ENCODE peak calls at places on chromosome 21, in six cellular contexts. E is Panc1, U is pancreas, S is fibroblast of lung, H is A673, T is IMR-90. P is an unnamed sample. For H3K4me1 and H3K27me3, the result is how much of the 10 kb centered on the place peaks cover.

GRCh38 chr21:46063734-46064680 is 33.9 kb upstream of the COL6A2 start:
- DNase-seq in E (no peak), U (no peak), S (no peak), H (no peak), T (no peak), P (no peak)

GRCh38 chr21:39648879-39649278 is 36.1 kb downstream of the B3GALT5 start:
- DNase-seq in E (no peak), U (no peak), S (no peak), H (no peak), T (no peak), P (no peak)

GRCh38 chr21:35004289-35004688 is 44.8 kb downstream of the RUNX1 start:
- DNase-seq in E (no peak), U (no peak), S (no peak), H (no peak), T (no peak), P (no peak)

GRCh38 chr21:41377715-41378114 is 15.9 kb downstream of the MX2 start:
- DNase-seq in E (no peak), U (no peak), S (no peak), H (no peak), T (no peak), P (no peak)

GRCh38 chr21:33383056-33383888 is 19.9 kb upstream of the IFNGR2 start:
- DNase-seq in E (no peak), U (no peak), S (peak), H (no peak), T (peak), P (peak)

GRCh38 chr21:38839683-38840286 is 34.1 kb downstream of the ETS2 start:
- DNase-seq in E (no peak), U (no peak), S (peak), H (no peak), T (peak), P (peak)

GRCh38 chr21:37266515-37267221 is 466 bp downstream of the VPS26C start:
- DNase-seq in E (no peak), U (no peak), S (peak), H (peak), T (peak), P (peak)

GRCh38 chr21:25956993-25957714 is 213.4 kb downstream of the APP start:
- DNase-seq in E (no peak), U (no peak), S (peak), H (peak), T (peak), P (no peak)

GRCh38 chr21:46150491-46151121 is 4.8 kb downstream of the FTCD start:
- DNase-seq in E (no peak), U (no peak), S (no peak), H (no peak), T (no peak), P (no peak)

GRCh38 chr21:39282911-39283310 is 30.5 kb downstream of the BRWD1 start:
- DNase-seq in E (no peak), U (no peak), S (no peak), H (no peak), T (no peak), P (peak)

GRCh38 chr21:37915516-37915915 is 741 bp downstream of the KCNJ6 start:
- DNase-seq in E (no peak), U (no peak), S (no peak), H (no peak), T (no peak), P (no peak)

GRCh38 chr21:26964379-26964778 is 2.5 kb downstream of the ADAMTS5 start:
- DNase-seq in E (no peak), U (no peak), S (no peak), H (no peak), T (peak), P (no peak)

GRCh38 chr21:42031816-42032215 is 21.7 kb upstream of the ZBTB21 start:
- DNase-seq in E (no peak), U (no peak), S (no peak), H (no peak), T (no peak), P (no peak)

GRCh38 chr21:37873655-37874054 is 42.6 kb downstream of the KCNJ6 start:
- DNase-seq in E (no peak), U (no peak), S (peak), H (no peak), T (peak), P (no peak)

GRCh38 chr21:15774590-15774989 is 44.8 kb downstream of the USP25 start:
- DNase-seq in E (no peak), U (no peak), S (peak), H (no peak), T (peak), P (peak)

GRCh38 chr21:43368685-43369084 is 58.2 kb downstream of the SIK1 start:
- DNase-seq in E (no peak), U (no peak), S (no peak), H (no peak), T (no peak), P (no peak)

GRCh38 chr21:43367859-43368258 is 59.1 kb downstream of the SIK1 start:
- DNase-seq in E (no peak), U (no peak), S (no peak), H (no peak), T (no peak), P (no peak)

GRCh38 chr21:43370091-43370658 is 56.8 kb downstream of the SIK1 start:
- DNase-seq in E (no peak), U (no peak), S (peak), H (peak), T (peak), P (peak)

GRCh38 chr21:43369596-43370090 is 57.3 kb downstream of the SIK1 start:
- DNase-seq in E (no peak), U (no peak), S (no peak), H (no peak), T (no peak), P (no peak)

GRCh38 chr21:43369124-43369523 is 57.8 kb downstream of the SIK1 start:
- DNase-seq in E (no peak), U (no peak), S (peak), H (peak), T (peak), P (peak)
- H3K4me1 ChIP-seq in E (under half), U (under half), S (under half), H (under half), T (under half), P (under half)

GRCh38 chr21:44012474-44013379 is 618 bp downstream of the TRAPPC10 start:
- DNase-seq in E (no peak), U (peak), S (peak), H (peak), T (peak), P (no peak)
- TF ChIP-seq CTCF in E (no peak), U (no peak), S (no peak), H (no peak), T (peak), P (peak)

DNA sequence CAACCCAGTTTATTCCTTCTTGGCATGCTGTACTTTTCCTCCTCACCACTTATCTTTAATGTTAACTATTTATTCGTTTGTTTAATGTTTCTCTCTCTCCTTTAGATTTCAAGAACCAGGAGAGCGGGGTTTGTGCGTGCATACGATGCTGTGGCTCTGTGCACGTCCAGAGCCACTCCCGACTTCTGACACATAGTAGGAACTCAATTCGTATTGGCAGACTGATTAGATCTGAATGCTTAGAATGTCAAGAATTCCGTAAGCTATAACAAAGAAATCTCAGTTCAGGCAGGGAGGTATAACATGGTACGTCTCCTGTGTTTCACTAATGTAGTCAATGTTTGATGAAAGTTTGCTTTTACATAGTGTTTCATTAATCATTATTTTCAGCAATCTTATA is 7.3 kb upstream of the GRIK1 start:
- DNase-seq in E (no peak), U (no peak), S (no peak), H (no peak), T (no peak), P (no peak)
- H3K27me3 ChIP-seq in E (under half), U (under half), S (under half), H (under half), T (under half), P (under half)

DNA sequence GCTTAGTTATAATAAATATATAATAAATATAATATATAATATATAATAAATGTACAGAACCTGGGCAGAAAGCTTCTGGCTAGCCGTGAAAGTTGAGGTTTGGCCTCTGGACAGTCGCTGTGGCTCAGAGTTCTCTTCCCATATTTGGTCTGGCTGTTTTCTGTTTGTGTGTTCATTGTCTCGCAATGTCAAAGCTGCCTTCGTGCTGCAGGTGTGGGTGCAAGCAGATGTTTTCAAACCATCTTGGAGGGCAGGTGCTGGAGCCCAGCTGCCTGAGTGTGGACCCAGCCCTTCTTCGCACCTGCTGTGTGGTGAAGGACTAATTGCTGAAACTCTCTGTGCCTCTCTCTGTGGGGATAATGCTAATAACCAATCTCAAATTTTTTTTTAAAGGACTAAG is 3.6 kb upstream of the CSTB start:
- DNase-seq in E (no peak), U (no peak), S (no peak), H (no peak), T (no peak), P (no peak)
- H3K4me1 ChIP-seq in E (under half), U (under half), S (under half), H (under half), T (under half), P (under half)